ENCODE peak calls at places on chromosomes 6 and 20, in five cellular contexts. T, M, C, I and D are unnamed samples.

GRCh38 chr6:89928604-89929003 is 34.3 kb downstream of the GJA10 start:
- DNase-seq in T (peak), M (no peak), C (peak), I (no peak), D (no peak)

GRCh38 chr6:73455865-73456629 is 4.0 kb upstream of the CGAS start:
- DNase-seq in T (peak), M (no peak), C (no peak), I (no peak), D (peak)

GRCh38 chr6:151911401-151911800 is 103.9 kb downstream of the ESR1 start:
- DNase-seq in T (no peak), M (no peak), C (no peak), I (no peak), D (peak)

GRCh38 chr20:40933758-40934157 is 94.9 kb upstream of the TOP1 start:
- DNase-seq in T (no peak), M (no peak), C (no peak), I (no peak), D (no peak)

GRCh38 chr6:28135393-28135792 is 6.3 kb upstream of the ZKSCAN8 start:
- DNase-seq in T (no peak), M (no peak), C (no peak), I (no peak), D (no peak)

GRCh38 chr6:64258752-64259151 is 623.1 kb downstream of the PHF3 start:
- DNase-seq in T (no peak), M (no peak), C (no peak), I (no peak), D (no peak)

GRCh38 chr20:10949930-10950783 is 276.4 kb upstream of the JAG1 start:
- DNase-seq in T (no peak), M (no peak), C (no peak), I (no peak), D (no peak)

GRCh38 chr6:111230351-111231077 is 143.2 kb downstream of the SLC16A10 start:
- DNase-seq in T (peak), M (no peak), C (peak), I (no peak), D (peak)

GRCh38 chr20:21342656-21343345 is 39.7 kb downstream of the XRN2 start:
- DNase-seq in T (no peak), M (no peak), C (peak), I (no peak), D (no peak)

GRCh38 chr6:54730767-54731665 is 115.6 kb upstream of the FAM83B start:
- DNase-seq in T (no peak), M (no peak), C (no peak), I (no peak), D (no peak)

GRCh38 chr20:14992961-14993360 is 655.5 kb upstream of the FLRT3 start:
- DNase-seq in T (peak), M (no peak), C (peak), I (no peak), D (peak)

GRCh38 chr6:79170915-79171314 is 63.6 kb downstream of the HMGN3 start:
- DNase-seq in T (peak), M (no peak), C (peak), I (peak), D (peak)

GRCh38 chr20:45419188-45420091 is 3.5 kb downstream of the PIGT start:
- DNase-seq in T (peak), M (no peak), C (peak), I (peak), D (peak)

GRCh38 chr6:129104131-129104530 is 221.2 kb downstream of the LAMA2 start:
- DNase-seq in T (peak), M (no peak), C (peak), I (peak), D (peak)

GRCh38 chr20:33423141-33423834 is 20.3 kb downstream of the SNTA1 start:
- DNase-seq in T (peak), M (no peak), C (peak), I (no peak), D (peak)

GRCh38 chr20:47544240-47544639 is 42.6 kb downstream of the NCOA3 start:
- DNase-seq in T (peak), M (no peak), C (peak), I (no peak), D (peak)

GRCh38 chr20:56430471-56430870 is 18.4 kb downstream of the CASS4 start:
- DNase-seq in T (no peak), M (no peak), C (no peak), I (no peak), D (no peak)

GRCh38 chr6:2947424-2947823 is 23.9 kb downstream of the SERPINB6 start:
- DNase-seq in T (no peak), M (no peak), C (no peak), I (no peak), D (no peak)

GRCh38 chr20:32682508-32682987 is 8.8 kb upstream of the C20orf203 start:
- DNase-seq in T (no peak), M (no peak), C (no peak), I (no peak), D (no peak)

GRCh38 chr6:104885518-104886043 is 25.9 kb upstream of the HACE1 start:
- DNase-seq in T (no peak), M (peak), C (no peak), I (no peak), D (no peak)

GRCh38 chr6:161744211-161745067 is 470.6 kb upstream of the AGPAT4 start:
- DNase-seq in T (no peak), M (no peak), C (peak), I (no peak), D (peak)

GRCh38 chr6:123380257-123380656 is 256.5 kb downstream of the TRDN start:
- DNase-seq in T (peak), M (no peak), C (peak), I (no peak), D (peak)

GRCh38 chr6:149860834-149861602 is 3.1 kb downstream of the LRP11 start:
- DNase-seq in T (peak), M (no peak), C (no peak), I (no peak), D (peak)

GRCh38 chr6:76441850-76442249 is 369.4 kb upstream of the IMPG1 start:
- DNase-seq in T (no peak), M (peak), C (no peak), I (no peak), D (peak)

GRCh38 chr20:23350855-23351838 is 556 bp downstream of the NXT1 start:
- DNase-seq in T (peak), M (peak), C (peak), I (no peak), D (peak)

GRCh38 chr20:33837096-33837830 is 26.1 kb downstream of the CHMP4B start:
- DNase-seq in T (no peak), M (no peak), C (no peak), I (no peak), D (no peak)

GRCh38 chr20:33277471-33278441 is 5.3 kb upstream of the BPIFB1 start:
- DNase-seq in T (no peak), M (no peak), C (no peak), I (no peak), D (no peak)

GRCh38 chr6:169724554-169725269 is 412 bp upstream of the PHF10 start:
- DNase-seq in T (peak), M (peak), C (peak), I (no peak), D (peak)

GRCh38 chr20:48017504-48017903 is 232.2 kb upstream of the SULF2 start:
- DNase-seq in T (no peak), M (no peak), C (peak), I (no peak), D (no peak)

GRCh38 chr6:137121401-137121997 is 51.9 kb downstream of the IL22RA2 start:
- DNase-seq in T (no peak), M (no peak), C (no peak), I (no peak), D (no peak)

DNA sequence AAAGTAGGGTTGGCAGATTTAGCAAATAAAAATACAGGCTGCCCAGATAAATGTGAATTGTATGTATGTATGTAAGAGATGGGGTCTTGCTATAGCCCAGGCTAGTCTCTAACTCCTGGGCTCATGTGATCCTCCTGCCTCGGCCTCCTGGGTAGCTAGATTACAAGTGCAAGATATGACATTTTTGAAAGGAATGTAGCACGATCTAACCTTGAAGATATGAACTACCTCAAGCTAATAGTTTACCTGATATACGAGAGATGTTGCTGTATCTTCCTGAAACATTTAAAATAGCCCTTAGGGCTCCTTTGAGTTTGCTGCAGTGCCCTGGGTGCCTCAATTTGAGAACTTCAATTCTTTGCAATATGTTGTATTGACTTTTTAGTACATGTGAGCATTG is 42.1 kb downstream of the AFG1L start:
- DNase-seq in T (no peak), M (no peak), C (no peak), I (no peak), D (no peak)
- TF ChIP-seq CTCF in T (no peak), M (no peak), C (no peak), I (no peak), D (no peak)

GRCh38 chr6:143060354-143060805 is 309 bp upstream of the AIG1 start:
- DNase-seq in T (peak), M (peak), C (peak), I (no peak), D (peak)
- TF ChIP-seq CTCF in T (no peak), M (peak), C (peak), I (no peak), D (no peak)

GRCh38 chr6:42131531-42131930 is 10.9 kb downstream of the C6orf132 start:
- DNase-seq in T (peak), M (no peak), C (peak), I (no peak), D (no peak)
- TF ChIP-seq CTCF in T (no peak), M (no peak), C (no peak), I (no peak), D (no peak)

GRCh38 chr6:30364591-30364990 is 19.6 kb downstream of the RPP21 start:
- DNase-seq in T (no peak), M (no peak), C (no peak), I (no peak), D (peak)
- TF ChIP-seq CTCF in T (no peak), M (peak), C (no peak), I (no peak), D (no peak)

GRCh38 chr20:19026901-19027644 is 185.4 kb upstream of the SLC24A3 start:
- DNase-seq in T (no peak), M (peak), C (no peak), I (no peak), D (no peak)
- TF ChIP-seq CTCF in T (no peak), M (peak), C (no peak), I (no peak), D (no peak)

GRCh38 chr20:26276811-26277210 is 580.2 kb upstream of the ZNF337 start:
- DNase-seq in T (peak), M (peak), C (peak), I (no peak), D (no peak)
- TF ChIP-seq CTCF in T (no peak), M (no peak), C (no peak), I (no peak), D (no peak)

GRCh38 chr6:22610127-22610526 is 40.8 kb downstream of the HDGFL1 start:
- DNase-seq in T (no peak), M (no peak), C (no peak), I (no peak), D (no peak)
- TF ChIP-seq CTCF in T (no peak), M (no peak), C (no peak), I (no peak), D (no peak)

DNA sequence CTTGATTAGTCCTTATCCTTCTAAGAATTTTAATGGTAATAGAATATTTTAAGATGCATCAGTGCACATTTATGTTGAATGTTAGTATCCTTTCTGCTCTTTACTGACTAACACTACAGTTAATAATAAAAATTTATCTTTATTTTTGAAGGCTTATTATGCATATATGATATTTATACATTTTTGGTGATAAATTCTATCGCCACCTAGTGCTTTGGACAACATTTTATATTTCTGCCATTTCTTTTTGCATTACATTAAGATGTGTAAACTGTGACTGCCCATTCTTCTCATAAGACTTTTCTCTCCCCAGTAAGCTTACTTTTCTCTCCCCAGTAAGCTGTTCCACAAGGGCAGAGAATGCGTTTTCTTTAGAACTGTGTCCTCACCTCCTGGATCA is 252.3 kb downstream of the GRIK2 start:
- DNase-seq in T (no peak), M (no peak), C (no peak), I (no peak), D (no peak)
- TF ChIP-seq CTCF in T (no peak), M (no peak), C (no peak), I (no peak), D (no peak)